ENCODE peak calls at places on chromosomes 1 and 21, in seven cellular contexts. M is pancreas; S is heart right ventricle; L is neuronal stem cell; I is H9; R is suprapubic skin; G is CD8-positive, alpha-beta memory T cell. X is an unnamed sample. For H3K9me3 and H3K4me1, the result is how much of the 10 kb centered on the place peaks cover.

GRCh38 chr1:186066411-186066810 is 308.6 kb downstream of the TPR start:
- DNase-seq in S (no peak), L (no peak), R (no peak), I (no peak), M (no peak), G (no peak), X (no peak)

GRCh38 chr1:111952258-111952657 is 37.2 kb downstream of the KCND3 start:
- DNase-seq in S (no peak), R (no peak), M (no peak), I (no peak), G (no peak), L (no peak), X (no peak)

GRCh38 chr21:31880816-31881215 is 8.0 kb downstream of the HUNK start:
- DNase-seq in S (no peak), M (no peak), R (no peak), G (no peak), L (no peak), I (no peak), X (no peak)

GRCh38 chr21:35529141-35529863 is 480.2 kb upstream of the RUNX1 start:
- DNase-seq in G (no peak), M (no peak), R (no peak), L (no peak), I (no peak), S (no peak), X (no peak)

GRCh38 chr1:4310396-4310923 is 343.9 kb upstream of the AJAP1 start:
- DNase-seq in R (no peak), S (no peak), G (no peak), L (no peak), M (no peak), I (no peak), X (no peak)

GRCh38 chr1:227351443-227351842 is 33.2 kb upstream of the CDC42BPA start:
- DNase-seq in M (no peak), G (no peak), I (no peak), R (no peak), S (peak), L (no peak), X (no peak)

GRCh38 chr1:107926436-107927080 is 38.4 kb downstream of the VAV3 start:
- DNase-seq in L (no peak), M (no peak), G (no peak), I (no peak), R (no peak), S (no peak), X (no peak)

GRCh38 chr1:10074059-10074854 is 41.5 kb downstream of the UBE4B start:
- DNase-seq in M (no peak), S (no peak), G (no peak), I (no peak), R (no peak), L (no peak), X (no peak)

GRCh38 chr1:8343044-8343443 is 25.1 kb downstream of the SLC45A1 start:
- DNase-seq in S (no peak), G (no peak), L (no peak), I (peak), R (no peak), M (no peak), X (no peak)

GRCh38 chr1:184881941-184882648 is 92.2 kb downstream of the NIBAN1 start:
- DNase-seq in G (no peak), L (no peak), M (no peak), S (no peak), R (no peak), I (no peak), X (no peak)

GRCh38 chr21:28136687-28137086 is 856.0 kb downstream of the LTN1 start:
- DNase-seq in L (no peak), R (no peak), G (no peak), S (no peak), I (no peak), M (no peak), X (no peak)

GRCh38 chr21:28135646-28136045 is 857.0 kb downstream of the LTN1 start:
- DNase-seq in R (no peak), I (no peak), M (no peak), S (no peak), G (no peak), L (no peak), X (no peak)

GRCh38 chr21:28142692-28143091 is 850.0 kb downstream of the LTN1 start:
- DNase-seq in G (no peak), R (no peak), S (no peak), I (no peak), M (no peak), L (no peak), X (no peak)

GRCh38 chr21:28133116-28133515 is 859.6 kb downstream of the LTN1 start:
- DNase-seq in I (no peak), M (no peak), L (no peak), R (no peak), G (no peak), S (no peak), X (no peak)

GRCh38 chr21:28138272-28138671 is 854.4 kb downstream of the LTN1 start:
- DNase-seq in I (no peak), L (no peak), M (no peak), R (no peak), S (no peak), G (no peak), X (no peak)
- H3K9me3 ChIP-seq in I (under half), L (under half), M (under half), R (under half), S (under half), G (under half), X (under half)

DNA sequence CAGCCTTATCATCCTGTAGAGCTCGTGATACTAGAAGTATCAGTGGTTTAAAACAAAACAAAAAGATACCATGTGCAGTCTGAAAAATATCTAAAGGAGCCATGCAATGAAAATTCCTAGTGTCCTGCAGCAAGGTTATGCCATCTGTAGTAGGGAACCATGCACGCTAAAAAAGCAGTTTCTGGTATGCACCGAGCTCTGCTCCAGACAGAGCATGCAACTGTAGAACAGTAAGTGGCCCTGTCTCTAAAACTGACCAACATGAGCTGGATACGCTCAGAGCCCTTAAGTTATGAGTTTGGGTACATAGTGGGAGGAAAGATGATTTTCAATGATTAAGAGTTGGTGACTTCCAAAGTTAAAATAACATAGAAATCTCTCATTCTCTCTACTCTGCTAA is 159.3 kb upstream of the ADAMTS5 start:
- DNase-seq in G (no peak), R (no peak), S (no peak), I (no peak), M (no peak), L (no peak), X (no peak)
- H3K4me1 ChIP-seq in G (under half), R (under half), S (under half), I (under half), M (under half), L (under half), X (under half)

DNA sequence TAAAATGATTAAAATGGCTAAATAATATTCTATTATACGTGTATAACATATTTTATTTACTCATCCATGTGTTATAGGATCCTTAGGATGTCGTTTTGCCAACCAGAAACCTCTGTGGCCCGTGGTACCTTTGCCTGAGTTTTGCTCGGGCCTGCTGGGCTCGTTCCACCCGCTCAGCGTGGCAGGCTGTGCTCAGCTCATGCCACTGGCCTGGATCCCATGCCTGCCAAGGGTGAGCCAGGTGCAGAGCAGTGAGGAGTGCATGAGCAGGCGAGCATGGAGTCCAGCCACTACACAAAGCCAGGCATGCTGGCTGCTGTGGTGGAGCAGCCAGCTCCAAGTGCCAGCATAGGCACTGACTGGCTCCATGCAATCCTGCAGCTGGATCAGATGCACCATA is 417.2 kb downstream of the TTLL7 start:
- DNase-seq in G (no peak), I (no peak), R (no peak), S (no peak), L (no peak), M (no peak), X (no peak)
- H3K9me3 ChIP-seq in G (under half), I (under half), R (under half), S (under half), L (under half), M (under half), X (under half)

DNA sequence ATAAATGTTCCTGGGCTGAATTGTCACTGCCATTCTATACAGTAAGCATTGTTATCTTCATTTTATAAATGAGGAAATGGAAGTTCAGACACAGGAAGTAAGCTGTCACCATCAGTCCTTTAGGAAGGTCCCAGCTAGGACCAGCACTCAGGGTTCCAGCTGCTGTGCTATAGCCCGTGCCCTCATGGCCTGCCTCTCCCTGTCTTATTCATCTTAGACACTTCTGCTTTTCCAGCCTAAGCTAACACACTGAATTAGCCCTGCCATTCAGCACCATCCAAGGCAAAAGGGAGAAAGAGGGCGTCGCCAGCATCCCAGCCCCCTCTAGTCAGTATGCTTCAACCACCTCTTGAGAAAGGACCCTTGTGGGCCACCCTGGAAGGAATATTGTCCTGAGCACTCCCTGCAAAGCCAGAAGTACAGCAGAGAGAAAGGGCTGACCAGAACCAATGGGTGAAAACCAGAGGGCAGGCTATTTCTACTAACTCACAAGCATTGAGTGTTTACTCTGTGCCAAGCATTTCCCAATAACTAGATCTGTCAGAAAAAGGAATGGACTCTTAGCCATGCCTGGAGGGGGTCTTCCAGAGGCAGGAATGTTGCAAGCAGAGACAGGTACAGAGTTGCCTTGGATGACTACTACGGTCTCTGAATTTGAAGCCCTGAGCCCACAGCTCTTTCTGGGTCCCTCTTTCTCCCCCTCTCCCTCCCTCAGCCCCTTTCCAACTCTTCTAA is 77.9 kb upstream of the NFIA start:
- DNase-seq in I (no peak), G (no peak), L (no peak), S (no peak), R (no peak), M (no peak), X (no peak)
- H3K4me1 ChIP-seq in I (under half), G (under half), L (under half), S (under half), R (under half), M (under half), X (under half)

X was measured in right cardiac atrium.